ENCODE peak calls at places on chromosomes 3 and 15, in seven cellular contexts. One of them, this sample, is unnamed.

GRCh38 chr3:64760258-64760657 is 72.5 kb upstream of the ADAMTS9 start:
- DNase-seq in mammary epithelial cell: no peak
- DNase-seq in keratinocyte: no peak
- DNase-seq in Peyer's patch: no peak
- DNase-seq in body of pancreas: no peak
- DNase-seq in heart right ventricle: no peak
- DNase-seq in adrenal gland: no peak
- DNase-seq in this sample: no peak

GRCh38 chr3:32245200-32245599 is 6.7 kb downstream of the CMTM8 start:
- DNase-seq in mammary epithelial cell: no peak
- DNase-seq in keratinocyte: no peak
- DNase-seq in Peyer's patch: no peak
- DNase-seq in body of pancreas: no peak
- DNase-seq in heart right ventricle: no peak
- DNase-seq in adrenal gland: no peak
- DNase-seq in this sample: no peak

GRCh38 chr3:182248349-182248880 is 536.7 kb downstream of the SOX2 start:
- DNase-seq in mammary epithelial cell: peak; percentile 12
- DNase-seq in keratinocyte: no peak
- DNase-seq in Peyer's patch: no peak
- DNase-seq in body of pancreas: no peak
- DNase-seq in heart right ventricle: no peak
- DNase-seq in adrenal gland: no peak
- DNase-seq in this sample: no peak

GRCh38 chr3:50617096-50617791 is at the start of gene MAPKAPK3:
- DNase-seq in mammary epithelial cell: no peak
- DNase-seq in keratinocyte: no peak
- DNase-seq in Peyer's patch: no peak
- DNase-seq in body of pancreas: peak; percentile 58
- DNase-seq in heart right ventricle: peak; percentile 46
- DNase-seq in adrenal gland: peak; percentile 53
- DNase-seq in this sample: no peak

GRCh38 chr3:196081834-196082470 is at the start of gene TFRC:
- DNase-seq in mammary epithelial cell: peak; percentile 90
- DNase-seq in keratinocyte: peak; percentile 49
- DNase-seq in Peyer's patch: peak; percentile 98
- DNase-seq in body of pancreas: peak; percentile 97
- DNase-seq in heart right ventricle: peak; percentile 94
- DNase-seq in adrenal gland: peak; percentile 92
- DNase-seq in this sample: peak; percentile 99

GRCh38 chr3:541328-541727 is 344.8 kb downstream of the CHL1 start:
- DNase-seq in mammary epithelial cell: no peak
- DNase-seq in keratinocyte: no peak
- DNase-seq in Peyer's patch: no peak
- DNase-seq in body of pancreas: no peak
- DNase-seq in heart right ventricle: no peak
- DNase-seq in adrenal gland: no peak
- DNase-seq in this sample: no peak

GRCh38 chr3:141915766-141916165 is 39.3 kb downstream of the ATP1B3 start:
- DNase-seq in mammary epithelial cell: no peak
- DNase-seq in keratinocyte: no peak
- DNase-seq in Peyer's patch: no peak
- DNase-seq in body of pancreas: no peak
- DNase-seq in heart right ventricle: no peak
- DNase-seq in adrenal gland: no peak
- DNase-seq in this sample: no peak

GRCh38 chr15:40047413-40048154 is 8.6 kb upstream of the SRP14 start:
- DNase-seq in mammary epithelial cell: peak; percentile 77
- DNase-seq in keratinocyte: peak; percentile 81
- DNase-seq in Peyer's patch: peak; percentile 82
- DNase-seq in body of pancreas: no peak
- DNase-seq in heart right ventricle: peak; percentile 69
- DNase-seq in adrenal gland: peak; percentile 66
- DNase-seq in this sample: no peak

GRCh38 chr3:167350245-167350862 is 29.7 kb downstream of the ZBBX start:
- DNase-seq in mammary epithelial cell: peak; percentile 3
- DNase-seq in keratinocyte: no peak
- DNase-seq in Peyer's patch: no peak
- DNase-seq in body of pancreas: no peak
- DNase-seq in heart right ventricle: no peak
- DNase-seq in adrenal gland: no peak
- DNase-seq in this sample: no peak

GRCh38 chr15:67174446-67174845 is 80.0 kb downstream of the AAGAB start:
- DNase-seq in mammary epithelial cell: no peak
- DNase-seq in keratinocyte: no peak
- DNase-seq in Peyer's patch: no peak
- DNase-seq in body of pancreas: no peak
- DNase-seq in heart right ventricle: no peak
- DNase-seq in adrenal gland: no peak
- DNase-seq in this sample: no peak

GRCh38 chr15:89448825-89449224 is 47.6 kb downstream of the RHCG start:
- DNase-seq in mammary epithelial cell: no peak
- DNase-seq in keratinocyte: no peak
- DNase-seq in Peyer's patch: no peak
- DNase-seq in body of pancreas: no peak
- DNase-seq in heart right ventricle: no peak
- DNase-seq in adrenal gland: no peak
- DNase-seq in this sample: no peak

GRCh38 chr15:89446260-89446891 is 50.0 kb downstream of the RHCG start:
- DNase-seq in mammary epithelial cell: no peak
- DNase-seq in keratinocyte: no peak
- DNase-seq in Peyer's patch: no peak
- DNase-seq in body of pancreas: no peak
- DNase-seq in heart right ventricle: no peak
- DNase-seq in adrenal gland: no peak
- DNase-seq in this sample: no peak

GRCh38 chr15:89445553-89445952 is 50.8 kb downstream of the RHCG start:
- DNase-seq in mammary epithelial cell: no peak
- DNase-seq in keratinocyte: no peak
- DNase-seq in Peyer's patch: no peak
- DNase-seq in body of pancreas: no peak
- DNase-seq in heart right ventricle: no peak
- DNase-seq in adrenal gland: no peak
- DNase-seq in this sample: no peak

GRCh38 chr15:89450076-89451006 is 46.0 kb downstream of the RHCG start:
- DNase-seq in mammary epithelial cell: no peak
- DNase-seq in keratinocyte: no peak
- DNase-seq in Peyer's patch: no peak
- DNase-seq in body of pancreas: no peak
- DNase-seq in heart right ventricle: no peak
- DNase-seq in adrenal gland: no peak
- DNase-seq in this sample: peak; percentile 67

GRCh38 chr15:89447676-89448075 is 48.7 kb downstream of the RHCG start:
- DNase-seq in mammary epithelial cell: no peak
- DNase-seq in keratinocyte: no peak
- DNase-seq in Peyer's patch: no peak
- DNase-seq in body of pancreas: no peak
- DNase-seq in heart right ventricle: no peak
- DNase-seq in adrenal gland: no peak
- DNase-seq in this sample: no peak
- H3K27me3 ChIP-seq in mammary epithelial cell: peaks cover 2% of the 10 kb centered on the region
- H3K27me3 ChIP-seq in keratinocyte: peaks cover 51% of the 10 kb centered on the region
- H3K27me3 ChIP-seq in Peyer's patch: no peaks in the 10 kb centered on the region
- H3K27me3 ChIP-seq in body of pancreas: no peaks in the 10 kb centered on the region
- H3K27me3 ChIP-seq in heart right ventricle: peaks cover 70% of the 10 kb centered on the region
- H3K27me3 ChIP-seq in adrenal gland: peaks cover 19% of the 10 kb centered on the region
- H3K27me3 ChIP-seq in this sample: peaks cover 6% of the 10 kb centered on the region

GRCh38 chr15:24857094-24857437 is 97.7 kb upstream of the SNRPN start:
- DNase-seq in mammary epithelial cell: no peak
- DNase-seq in keratinocyte: no peak
- DNase-seq in Peyer's patch: no peak
- DNase-seq in body of pancreas: no peak
- DNase-seq in heart right ventricle: no peak
- DNase-seq in adrenal gland: no peak
- DNase-seq in this sample: no peak
- H3K4me3 ChIP-seq in mammary epithelial cell: no peak overlapping the region
- H3K4me3 ChIP-seq in keratinocyte: no peak overlapping the region
- H3K4me3 ChIP-seq in Peyer's patch: no peak overlapping the region
- H3K4me3 ChIP-seq in body of pancreas: no peak overlapping the region
- H3K4me3 ChIP-seq in heart right ventricle: no peak overlapping the region
- H3K4me3 ChIP-seq in adrenal gland: no peak overlapping the region
- H3K4me3 ChIP-seq in this sample: no peak overlapping the region

GRCh38 chr15:43414196-43414595 is 43.3 kb downstream of the TUBGCP4 start:
- DNase-seq in mammary epithelial cell: no peak
- DNase-seq in keratinocyte: no peak
- DNase-seq in Peyer's patch: no peak
- DNase-seq in body of pancreas: no peak
- DNase-seq in heart right ventricle: no peak
- DNase-seq in adrenal gland: no peak
- DNase-seq in this sample: no peak

GRCh38 chr15:43408789-43409188 is 37.9 kb downstream of the TUBGCP4 start:
- DNase-seq in mammary epithelial cell: no peak
- DNase-seq in keratinocyte: no peak
- DNase-seq in Peyer's patch: no peak
- DNase-seq in body of pancreas: no peak
- DNase-seq in heart right ventricle: no peak
- DNase-seq in adrenal gland: no peak
- DNase-seq in this sample: no peak

GRCh38 chr15:43406808-43407207 is 35.9 kb downstream of the TUBGCP4 start:
- DNase-seq in mammary epithelial cell: no peak
- DNase-seq in keratinocyte: no peak
- DNase-seq in Peyer's patch: no peak
- DNase-seq in body of pancreas: no peak
- DNase-seq in heart right ventricle: no peak
- DNase-seq in adrenal gland: no peak
- DNase-seq in this sample: no peak

GRCh38 chr15:43410572-43411214 is 39.8 kb downstream of the TUBGCP4 start:
- DNase-seq in mammary epithelial cell: peak; percentile 24
- DNase-seq in keratinocyte: no peak
- DNase-seq in Peyer's patch: no peak
- DNase-seq in body of pancreas: no peak
- DNase-seq in heart right ventricle: no peak
- DNase-seq in adrenal gland: no peak
- DNase-seq in this sample: no peak

DNA sequence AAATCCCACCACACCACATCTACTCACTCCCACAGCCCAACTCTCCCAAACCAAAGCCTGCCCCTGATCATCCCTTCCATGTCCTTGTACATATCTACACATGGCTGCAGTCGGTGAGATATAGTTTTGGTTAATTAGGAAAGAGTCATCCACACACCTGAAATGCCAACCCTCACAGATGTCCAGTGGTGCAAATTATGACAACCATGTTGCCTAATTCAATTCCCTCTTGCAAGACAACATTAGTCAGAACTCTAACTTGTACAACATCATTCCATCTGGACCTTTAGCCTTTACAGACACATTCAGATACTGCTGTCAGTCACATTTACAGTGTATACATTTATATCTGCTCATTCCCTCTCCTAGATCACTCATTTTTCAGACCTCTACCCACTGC is 41.2 kb downstream of the TUBGCP4 start:
- DNase-seq in mammary epithelial cell: no peak
- DNase-seq in keratinocyte: no peak
- DNase-seq in Peyer's patch: no peak
- DNase-seq in body of pancreas: no peak
- DNase-seq in heart right ventricle: no peak
- DNase-seq in adrenal gland: no peak
- DNase-seq in this sample: no peak
- H3K36me3 ChIP-seq in mammary epithelial cell: peaks cover 25% of the 10 kb centered on the region
- H3K36me3 ChIP-seq in keratinocyte: peaks cover 29% of the 10 kb centered on the region
- H3K36me3 ChIP-seq in Peyer's patch: no peaks in the 10 kb centered on the region
- H3K36me3 ChIP-seq in body of pancreas: peaks cover 6% of the 10 kb centered on the region
- H3K36me3 ChIP-seq in heart right ventricle: peaks cover 5% of the 10 kb centered on the region
- H3K36me3 ChIP-seq in adrenal gland: peaks cover 96% of the 10 kb centered on the region
- H3K36me3 ChIP-seq in this sample: peaks cover 41% of the 10 kb centered on the region

GRCh38 chr3:192409838-192410683 is 317.3 kb downstream of the FGF12 start:
- DNase-seq in mammary epithelial cell: no peak
- DNase-seq in keratinocyte: no peak
- DNase-seq in Peyer's patch: no peak
- DNase-seq in body of pancreas: no peak
- DNase-seq in heart right ventricle: no peak
- DNase-seq in adrenal gland: peak; percentile 54
- DNase-seq in this sample: peak; percentile 57

GRCh38 chr3:192408721-192409151 is 318.6 kb downstream of the FGF12 start:
- DNase-seq in mammary epithelial cell: peak; percentile 2
- DNase-seq in keratinocyte: no peak
- DNase-seq in Peyer's patch: no peak
- DNase-seq in body of pancreas: no peak
- DNase-seq in heart right ventricle: no peak
- DNase-seq in adrenal gland: peak; percentile 50
- DNase-seq in this sample: peak; percentile 83

GRCh38 chr3:192409203-192409837 is 318.0 kb downstream of the FGF12 start:
- DNase-seq in mammary epithelial cell: peak; percentile 23
- DNase-seq in keratinocyte: no peak
- DNase-seq in Peyer's patch: no peak
- DNase-seq in body of pancreas: peak; percentile 16
- DNase-seq in heart right ventricle: peak; percentile 49
- DNase-seq in adrenal gland: peak; percentile 77
- DNase-seq in this sample: peak; percentile 80

GRCh38 chr3:192410684-192410960 is 316.7 kb downstream of the FGF12 start:
- DNase-seq in mammary epithelial cell: no peak
- DNase-seq in keratinocyte: no peak
- DNase-seq in Peyer's patch: no peak
- DNase-seq in body of pancreas: no peak
- DNase-seq in heart right ventricle: no peak
- DNase-seq in adrenal gland: no peak
- DNase-seq in this sample: no peak

DNA sequence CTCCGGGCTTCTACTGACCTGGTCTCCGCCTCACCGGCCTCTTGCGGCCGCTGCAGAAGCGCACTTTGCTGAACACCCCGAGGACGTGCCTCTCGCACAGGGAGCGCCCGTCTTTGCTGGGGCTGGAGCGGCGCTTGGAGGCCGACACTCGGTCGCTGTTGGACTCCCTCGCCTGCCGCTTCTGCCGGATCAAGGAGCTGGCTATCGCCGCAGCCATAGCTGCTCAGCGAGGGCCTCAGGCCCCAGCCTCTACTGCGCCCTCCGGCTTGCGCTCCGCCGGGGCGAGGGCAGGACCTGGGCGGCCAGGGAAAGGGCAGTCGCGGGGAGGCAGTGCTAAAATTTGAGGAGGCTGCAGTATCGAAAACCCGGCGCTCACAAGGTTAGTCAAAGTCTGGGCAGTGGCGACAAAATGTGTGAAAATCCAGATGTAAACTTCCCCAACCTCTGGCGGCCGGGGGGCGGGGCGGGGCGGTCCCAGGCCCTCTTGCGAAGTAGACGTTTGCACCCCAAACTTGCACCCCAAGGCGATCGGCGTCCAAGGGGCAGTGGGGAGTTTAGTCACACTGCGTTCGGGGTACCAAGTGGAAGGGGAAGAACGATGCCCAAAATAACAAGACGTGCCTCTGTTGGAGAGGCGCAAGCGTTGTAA is 319.2 kb downstream of the FGF12 start:
- DNase-seq in mammary epithelial cell: no peak
- DNase-seq in keratinocyte: no peak
- DNase-seq in Peyer's patch: no peak
- DNase-seq in body of pancreas: no peak
- DNase-seq in heart right ventricle: peak; percentile 11
- DNase-seq in adrenal gland: peak; percentile 59
- DNase-seq in this sample: peak; percentile 68
- H3K27me3 ChIP-seq in mammary epithelial cell: peaks cover 31% of the 10 kb centered on the region
- H3K27me3 ChIP-seq in keratinocyte: peaks cover 45% of the 10 kb centered on the region
- H3K27me3 ChIP-seq in Peyer's patch: peaks cover 6% of the 10 kb centered on the region
- H3K27me3 ChIP-seq in body of pancreas: no peaks in the 10 kb centered on the region
- H3K27me3 ChIP-seq in heart right ventricle: no peaks in the 10 kb centered on the region
- H3K27me3 ChIP-seq in adrenal gland: peaks cover 6% of the 10 kb centered on the region
- H3K27me3 ChIP-seq in this sample: peaks cover 58% of the 10 kb centered on the region